ENCODE peak calls at places on chromosomes 12 and 14, in seven cellular contexts. H, Z, B, P, I, Q and V are unnamed samples.

GRCh38 chr12:82383930-82384513 is 25.7 kb downstream of the METTL25 start:
- DNase-seq in H (no peak), Z (peak), B (no peak), P (no peak), I (peak), Q (no peak), V (no peak)

GRCh38 chr14:60648934-60649814 is at the start of gene SIX1:
- DNase-seq in H (no peak), Z (peak), B (no peak), P (peak), I (peak), Q (peak), V (no peak)

GRCh38 chr14:73759183-73759713 is 45.1 kb upstream of the PNMA1 start:
- DNase-seq in H (no peak), Z (no peak), B (peak), P (no peak), I (no peak), Q (peak), V (peak)

GRCh38 chr12:76259660-76260389 is 88.4 kb downstream of the BBS10 start:
- DNase-seq in H (no peak), Z (no peak), B (no peak), P (peak), I (no peak), Q (no peak), V (no peak)

GRCh38 chr12:25364529-25365339 is 114.0 kb upstream of the KRAS start:
- DNase-seq in H (no peak), Z (no peak), B (no peak), P (no peak), I (no peak), Q (peak), V (no peak)

GRCh38 chr14:73786632-73786941 is 65.0 kb upstream of the PTGR2 start:
- DNase-seq in H (no peak), Z (no peak), B (no peak), P (no peak), I (no peak), Q (peak), V (peak)

GRCh38 chr14:30330452-30330851 is 228.5 kb upstream of the G2E3 start:
- DNase-seq in H (no peak), Z (no peak), B (no peak), P (no peak), I (no peak), Q (no peak), V (no peak)

GRCh38 chr12:3257411-3257810 is 180.2 kb downstream of the TSPAN9 start:
- DNase-seq in H (no peak), Z (no peak), B (no peak), P (no peak), I (no peak), Q (no peak), V (no peak)

GRCh38 chr12:122029620-122030426 is 8.1 kb downstream of the BCL7A start:
- DNase-seq in H (no peak), Z (no peak), B (no peak), P (no peak), I (no peak), Q (no peak), V (no peak)

GRCh38 chr12:125185311-125185739 is 120.1 kb downstream of the AACS start:
- DNase-seq in H (no peak), Z (no peak), B (no peak), P (no peak), I (no peak), Q (no peak), V (no peak)

GRCh38 chr12:68012712-68013111 is 23.5 kb downstream of the IFNG-AS1 start:
- DNase-seq in H (peak), Z (no peak), B (no peak), P (no peak), I (no peak), Q (no peak), V (no peak)

GRCh38 chr14:52279405-52279804 is 11.9 kb downstream of the PTGDR start:
- DNase-seq in H (peak), Z (peak), B (no peak), P (no peak), I (no peak), Q (no peak), V (no peak)

GRCh38 chr14:32311294-32312009 is 17.6 kb upstream of the AKAP6 start:
- DNase-seq in H (no peak), Z (no peak), B (no peak), P (no peak), I (no peak), Q (no peak), V (no peak)

GRCh38 chr14:77264466-77265186 is 6.4 kb downstream of the NGB start:
- DNase-seq in H (no peak), Z (no peak), B (no peak), P (no peak), I (no peak), Q (no peak), V (no peak)

GRCh38 chr12:28209782-28210181 is 19.5 kb downstream of the CCDC91 start:
- DNase-seq in H (no peak), Z (peak), B (no peak), P (no peak), I (peak), Q (no peak), V (no peak)

GRCh38 chr12:29782821-29783772 is 645 bp downstream of the TMTC1 start:
- DNase-seq in H (no peak), Z (no peak), B (no peak), P (no peak), I (no peak), Q (peak), V (no peak)

GRCh38 chr12:45878630-45879255 is 111.6 kb downstream of the SCAF11 start:
- DNase-seq in H (no peak), Z (no peak), B (no peak), P (no peak), I (no peak), Q (no peak), V (no peak)